ENCODE peak calls at places on chromosome 9, in eight cellular contexts. O, R, E, C, G, X, U and M are unnamed samples.

GRCh38 chr9:108473209-108474112 is 382.3 kb downstream of the ACTL7B start:
- DNase-seq in O (peak), R (peak), E (peak), C (no peak), G (no peak), X (no peak), U (peak), M (peak)

GRCh38 chr9:94867842-94868312 is 141.4 kb downstream of the AOPEP start:
- DNase-seq in O (peak), R (peak), E (peak), C (no peak), G (no peak), X (no peak), U (peak), M (no peak)

GRCh38 chr9:87270241-87271234 is 227.1 kb upstream of the DAPK1 start:
- DNase-seq in O (peak), R (peak), E (peak), C (no peak), G (peak), X (no peak), U (peak), M (peak)

GRCh38 chr9:4662989-4663792 is 1.1 kb downstream of the PLPP6 start:
- DNase-seq in O (no peak), R (no peak), E (no peak), C (no peak), G (no peak), X (no peak), U (peak), M (no peak)

GRCh38 chr9:2962471-2963172 is 118.7 kb upstream of the PUM3 start:
- DNase-seq in O (no peak), R (no peak), E (no peak), C (no peak), G (no peak), X (no peak), U (no peak), M (no peak)

GRCh38 chr9:5453673-5454072 is 3.3 kb downstream of the CD274 start:
- DNase-seq in O (no peak), R (no peak), E (no peak), C (no peak), G (peak), X (no peak), U (peak), M (no peak)

GRCh38 chr9:33452828-33453271 is 5.5 kb upstream of the AQP3 start:
- DNase-seq in O (peak), R (peak), E (peak), C (peak), G (peak), X (no peak), U (peak), M (no peak)

GRCh38 chr9:96376926-96377874 is 6.3 kb downstream of the SLC35D2 start:
- DNase-seq in O (peak), R (peak), E (peak), C (no peak), G (no peak), X (no peak), U (peak), M (no peak)

GRCh38 chr9:74125916-74126315 is 371.2 kb upstream of the RORB start:
- DNase-seq in O (no peak), R (no peak), E (no peak), C (no peak), G (no peak), X (no peak), U (no peak), M (no peak)

GRCh38 chr9:70484232-70485130 is 70.0 kb upstream of the KLF9 start:
- DNase-seq in O (peak), R (peak), E (no peak), C (peak), G (no peak), X (no peak), U (peak), M (no peak)

GRCh38 chr9:99173570-99174504 is 47.9 kb downstream of the ALG2 start:
- DNase-seq in O (no peak), R (no peak), E (no peak), C (no peak), G (no peak), X (no peak), U (no peak), M (no peak)

GRCh38 chr9:92506184-92506857 is 24.0 kb upstream of the ASPN start:
- DNase-seq in O (peak), R (peak), E (peak), C (no peak), G (peak), X (no peak), U (peak), M (peak)

GRCh38 chr9:127871531-127871930 is 5.9 kb downstream of the AK1 start:
- DNase-seq in O (no peak), R (peak), E (no peak), C (no peak), G (no peak), X (no peak), U (no peak), M (no peak)

GRCh38 chr9:38020251-38021076 is 48.6 kb downstream of the SHB start:
- DNase-seq in O (no peak), R (no peak), E (no peak), C (no peak), G (no peak), X (no peak), U (no peak), M (no peak)

GRCh38 chr9:93680445-93681315 is 104.3 kb downstream of the PHF2 start:
- DNase-seq in O (no peak), R (no peak), E (no peak), C (no peak), G (peak), X (no peak), U (no peak), M (no peak)

GRCh38 chr9:86413966-86414880 is 60.0 kb upstream of the TUT7 start:
- DNase-seq in O (peak), R (peak), E (no peak), C (peak), G (no peak), X (no peak), U (peak), M (no peak)

GRCh38 chr9:125343518-125344284 is 82.1 kb downstream of the GAPVD1 start:
- DNase-seq in O (peak), R (peak), E (no peak), C (no peak), G (no peak), X (no peak), U (peak), M (no peak)

GRCh38 chr9:89529243-89530030 is 31.5 kb upstream of the SEMA4D start:
- DNase-seq in O (no peak), R (no peak), E (no peak), C (no peak), G (no peak), X (no peak), U (no peak), M (no peak)

GRCh38 chr9:16143310-16143709 is 590.5 kb downstream of the CCDC171 start:
- DNase-seq in O (no peak), R (peak), E (no peak), C (no peak), G (no peak), X (no peak), U (no peak), M (no peak)

GRCh38 chr9:3074247-3074646 is 230.4 kb upstream of the PUM3 start:
- DNase-seq in O (peak), R (peak), E (no peak), C (no peak), G (no peak), X (no peak), U (no peak), M (no peak)

GRCh38 chr9:106482733-106483132 is 380.2 kb upstream of the ZNF462 start:
- DNase-seq in O (peak), R (peak), E (no peak), C (no peak), G (no peak), X (no peak), U (no peak), M (no peak)

GRCh38 chr9:82090041-82090440 is 101.5 kb downstream of the SPATA31D1 start:
- DNase-seq in O (no peak), R (no peak), E (no peak), C (no peak), G (no peak), X (no peak), U (no peak), M (no peak)

GRCh38 chr9:112280904-112281303 is 52.5 kb downstream of the PTBP3 start:
- DNase-seq in O (no peak), R (no peak), E (no peak), C (no peak), G (no peak), X (no peak), U (no peak), M (no peak)

GRCh38 chr9:114804504-114804903 is 1.3 kb downstream of the TNFSF15 start:
- DNase-seq in O (peak), R (peak), E (peak), C (no peak), G (no peak), X (no peak), U (peak), M (no peak)

GRCh38 chr9:102445181-102445747 is 549.9 kb upstream of the CYLC2 start:
- DNase-seq in O (no peak), R (no peak), E (no peak), C (no peak), G (no peak), X (no peak), U (no peak), M (no peak)

GRCh38 chr9:36729902-36730301 is 157.2 kb downstream of the MELK start:
- DNase-seq in O (peak), R (peak), E (no peak), C (no peak), G (no peak), X (no peak), U (no peak), M (no peak)

GRCh38 chr9:80952523-80952922 is 736.8 kb downstream of the TLE1 start:
- DNase-seq in O (no peak), R (peak), E (no peak), C (no peak), G (no peak), X (no peak), U (no peak), M (no peak)

GRCh38 chr9:12640866-12641636 is 52.1 kb upstream of the TYRP1 start:
- DNase-seq in O (peak), R (no peak), E (no peak), C (no peak), G (no peak), X (no peak), U (no peak), M (no peak)

GRCh38 chr9:128683340-128684064 is 5.5 kb upstream of the SET start:
- DNase-seq in O (peak), R (peak), E (no peak), C (peak), G (peak), X (no peak), U (peak), M (no peak)

GRCh38 chr9:121963542-121963995 is 129.5 kb downstream of the TTLL11 start:
- DNase-seq in O (peak), R (peak), E (no peak), C (no peak), G (no peak), X (no peak), U (peak), M (no peak)

GRCh38 chr9:135330685-135331590 is 148.6 kb upstream of the PPP1R26 start:
- DNase-seq in O (no peak), R (no peak), E (no peak), C (no peak), G (no peak), X (no peak), U (no peak), M (no peak)

GRCh38 chr9:136856541-136857141 is 4.5 kb downstream of the MAMDC4 start:
- DNase-seq in O (no peak), R (no peak), E (no peak), C (no peak), G (no peak), X (no peak), U (no peak), M (peak)